ENCODE peak calls at places on chromosome 18, in nine cellular contexts. One of them, this sample, is unnamed.

GRCh38 chr18:72910045-72910444 is 42.3 kb upstream of the NETO1 start:
- DNase-seq in Ammon's horn: no peak
- DNase-seq in NCI-H446: no peak
- DNase-seq in activated CD8-positive, alpha-beta memory T cell treated with anti-CD3 and anti-CD28 coated beads for 4 hours: no peak
- DNase-seq in GM13977: no peak
- DNase-seq in A549: no peak
- DNase-seq in globus pallidus: no peak
- DNase-seq in NCI-H1092: no peak
- DNase-seq in amniotic epithelial cell: no peak
- DNase-seq in this sample: no peak

GRCh38 chr18:36828157-36828629 is 609 bp downstream of the TPGS2 start:
- DNase-seq in Ammon's horn: no peak
- DNase-seq in NCI-H446: no peak
- DNase-seq in activated CD8-positive, alpha-beta memory T cell treated with anti-CD3 and anti-CD28 coated beads for 4 hours: no peak
- DNase-seq in GM13977: no peak
- DNase-seq in A549: no peak
- DNase-seq in globus pallidus: no peak
- DNase-seq in NCI-H1092: no peak
- DNase-seq in amniotic epithelial cell: peak
- DNase-seq in this sample: no peak

GRCh38 chr18:830315-830901 is 18.4 kb upstream of the YES1 start:
- DNase-seq in Ammon's horn: peak
- DNase-seq in NCI-H446: no peak
- DNase-seq in activated CD8-positive, alpha-beta memory T cell treated with anti-CD3 and anti-CD28 coated beads for 4 hours: no peak
- DNase-seq in GM13977: no peak
- DNase-seq in A549: no peak
- DNase-seq in globus pallidus: no peak
- DNase-seq in NCI-H1092: no peak
- DNase-seq in amniotic epithelial cell: no peak
- DNase-seq in this sample: no peak

GRCh38 chr18:57585421-57585820 is 1.1 kb downstream of the FECH start:
- DNase-seq in Ammon's horn: peak
- DNase-seq in NCI-H446: no peak
- DNase-seq in activated CD8-positive, alpha-beta memory T cell treated with anti-CD3 and anti-CD28 coated beads for 4 hours: no peak
- DNase-seq in GM13977: no peak
- DNase-seq in A549: no peak
- DNase-seq in globus pallidus: peak
- DNase-seq in NCI-H1092: no peak
- DNase-seq in amniotic epithelial cell: no peak
- DNase-seq in this sample: no peak

GRCh38 chr18:74281011-74281638 is 10.6 kb downstream of the CYB5A start:
- DNase-seq in Ammon's horn: no peak
- DNase-seq in NCI-H446: no peak
- DNase-seq in activated CD8-positive, alpha-beta memory T cell treated with anti-CD3 and anti-CD28 coated beads for 4 hours: no peak
- DNase-seq in GM13977: no peak
- DNase-seq in A549: no peak
- DNase-seq in globus pallidus: no peak
- DNase-seq in NCI-H1092: peak
- DNase-seq in amniotic epithelial cell: no peak
- DNase-seq in this sample: no peak

GRCh38 chr18:72160504-72161445 is 383.4 kb downstream of the CBLN2 start:
- DNase-seq in Ammon's horn: peak
- DNase-seq in NCI-H446: no peak
- DNase-seq in activated CD8-positive, alpha-beta memory T cell treated with anti-CD3 and anti-CD28 coated beads for 4 hours: no peak
- DNase-seq in GM13977: no peak
- DNase-seq in A549: no peak
- DNase-seq in globus pallidus: no peak
- DNase-seq in NCI-H1092: peak
- DNase-seq in amniotic epithelial cell: no peak
- DNase-seq in this sample: no peak

GRCh38 chr18:13239557-13239956 is 21.0 kb downstream of the LDLRAD4 start:
- DNase-seq in Ammon's horn: no peak
- DNase-seq in NCI-H446: no peak
- DNase-seq in activated CD8-positive, alpha-beta memory T cell treated with anti-CD3 and anti-CD28 coated beads for 4 hours: no peak
- DNase-seq in GM13977: no peak
- DNase-seq in A549: no peak
- DNase-seq in globus pallidus: no peak
- DNase-seq in NCI-H1092: no peak
- DNase-seq in amniotic epithelial cell: no peak
- DNase-seq in this sample: no peak

GRCh38 chr18:58645398-58645797 is 16.5 kb upstream of the ALPK2 start:
- DNase-seq in Ammon's horn: no peak
- DNase-seq in NCI-H446: no peak
- DNase-seq in activated CD8-positive, alpha-beta memory T cell treated with anti-CD3 and anti-CD28 coated beads for 4 hours: no peak
- DNase-seq in GM13977: no peak
- DNase-seq in A549: no peak
- DNase-seq in globus pallidus: no peak
- DNase-seq in NCI-H1092: no peak
- DNase-seq in amniotic epithelial cell: peak
- DNase-seq in this sample: no peak

GRCh38 chr18:51522821-51523220 is 325.3 kb upstream of the MEX3C start:
- DNase-seq in Ammon's horn: no peak
- DNase-seq in NCI-H446: no peak
- DNase-seq in activated CD8-positive, alpha-beta memory T cell treated with anti-CD3 and anti-CD28 coated beads for 4 hours: no peak
- DNase-seq in GM13977: no peak
- DNase-seq in A549: peak
- DNase-seq in globus pallidus: no peak
- DNase-seq in NCI-H1092: no peak
- DNase-seq in amniotic epithelial cell: no peak
- DNase-seq in this sample: no peak

This sample was measured in activated naive CD8-positive, alpha-beta T cell treated with anti-CD3 and anti-CD28 coated beads, Interleukin-2, amount 50 U/mL, for 16 hours.